ENCODE peak calls at places on chromosomes 6 and 20, in six cellular contexts. P is cardiac fibroblast, N is AG04450, F is OCI-LY7, O is fibroblast of lung, M is stomach. B is an unnamed sample.

GRCh38 chr20:46423882-46424482 is 17.6 kb upstream of the ELMO2 start:
- DNase-seq in P (peak), N (no peak), F (no peak), O (no peak), M (no peak), B (no peak)

GRCh38 chr20:48879609-48880008 is 41.9 kb upstream of the ARFGEF2 start:
- DNase-seq in P (peak), N (no peak), F (no peak), O (no peak), M (no peak), B (no peak)

GRCh38 chr20:64010711-64011237 is 25.2 kb upstream of the C20orf204 start:
- DNase-seq in P (no peak), N (peak), F (no peak), O (peak), M (no peak), B (peak)

GRCh38 chr20:46113071-46113470 is 5.0 kb upstream of the CD40 start:
- DNase-seq in P (no peak), N (no peak), F (no peak), O (no peak), M (no peak), B (no peak)

GRCh38 chr6:142542704-142543233 is 241.0 kb downstream of the ADGRG6 start:
- DNase-seq in P (peak), N (peak), F (no peak), O (peak), M (peak), B (no peak)

GRCh38 chr6:23045280-23045679 is 475.9 kb downstream of the HDGFL1 start:
- DNase-seq in P (no peak), N (no peak), F (no peak), O (no peak), M (no peak), B (no peak)

GRCh38 chr20:49343246-49343645 is 65.4 kb upstream of the ZNFX1 start:
- DNase-seq in P (peak), N (no peak), F (no peak), O (no peak), M (no peak), B (no peak)

GRCh38 chr6:18439581-18439980 is 52.4 kb downstream of the RNF144B start:
- DNase-seq in P (no peak), N (no peak), F (no peak), O (no peak), M (no peak), B (no peak)

GRCh38 chr6:134873500-134874388 is 76.2 kb downstream of the ALDH8A1 start:
- DNase-seq in P (no peak), N (no peak), F (peak), O (no peak), M (peak), B (no peak)

GRCh38 chr20:45450097-45450818 is 19.3 kb upstream of the WFDC2 start:
- DNase-seq in P (peak), N (no peak), F (peak), O (peak), M (no peak), B (no peak)

GRCh38 chr6:74834967-74835366 is 370.9 kb downstream of the COL12A1 start:
- DNase-seq in P (no peak), N (no peak), F (no peak), O (peak), M (no peak), B (no peak)

GRCh38 chr6:2839195-2839981 is 2.3 kb downstream of the SERPINB1 start:
- DNase-seq in P (peak), N (no peak), F (no peak), O (peak), M (peak), B (no peak)

GRCh38 chr20:982754-983153 is 19.4 kb downstream of the RSPO4 start:
- DNase-seq in P (no peak), N (no peak), F (no peak), O (no peak), M (no peak), B (no peak)

GRCh38 chr6:44045672-44046015 is 81.6 kb downstream of the MRPL14 start:
- DNase-seq in P (no peak), N (no peak), F (no peak), O (no peak), M (no peak), B (no peak)

GRCh38 chr6:80438728-80439127 is 332.3 kb downstream of the BCKDHB start:
- DNase-seq in P (peak), N (peak), F (no peak), O (peak), M (no peak), B (peak)

GRCh38 chr20:49186535-49187329 is 1.4 kb downstream of the STAU1 start:
- DNase-seq in P (peak), N (no peak), F (peak), O (peak), M (peak), B (no peak)

GRCh38 chr20:53346266-53346665 is 247.4 kb downstream of the ZNF217 start:
- DNase-seq in P (no peak), N (no peak), F (no peak), O (no peak), M (no peak), B (no peak)

GRCh38 chr20:57656252-57656820 is 36.1 kb upstream of the ZBP1 start:
- DNase-seq in P (no peak), N (no peak), F (no peak), O (no peak), M (peak), B (no peak)

GRCh38 chr6:43921548-43922422 is 151.8 kb downstream of the VEGFA start:
- DNase-seq in P (no peak), N (no peak), F (no peak), O (no peak), M (no peak), B (no peak)

GRCh38 chr20:52494244-52494643 is 302.7 kb upstream of the ZFP64 start:
- DNase-seq in P (peak), N (peak), F (no peak), O (peak), M (no peak), B (peak)

GRCh38 chr20:34016736-34017135 is 23.0 kb downstream of the RALY start:
- DNase-seq in P (no peak), N (no peak), F (no peak), O (no peak), M (no peak), B (no peak)

GRCh38 chr20:21323640-21324039 is 20.5 kb downstream of the XRN2 start:
- DNase-seq in P (peak), N (peak), F (no peak), O (peak), M (no peak), B (no peak)

GRCh38 chr6:81938014-81938761 is 185.7 kb upstream of the TENT5A start:
- DNase-seq in P (peak), N (peak), F (no peak), O (peak), M (no peak), B (peak)

GRCh38 chr6:85403331-85404015 is 46.4 kb upstream of the NT5E start:
- DNase-seq in P (peak), N (no peak), F (no peak), O (peak), M (no peak), B (peak)

GRCh38 chr6:28977351-28978136 is 27.6 kb downstream of the ZNF311 start:
- DNase-seq in P (peak), N (no peak), F (no peak), O (peak), M (no peak), B (no peak)

GRCh38 chr20:62652051-62652893 is 10.0 kb downstream of the SLCO4A1 start:
- DNase-seq in P (peak), N (peak), F (peak), O (peak), M (peak), B (peak)

GRCh38 chr20:38893485-38894090 is 32.6 kb upstream of the FAM83D start:
- DNase-seq in P (peak), N (no peak), F (peak), O (peak), M (peak), B (no peak)

GRCh38 chr20:25217161-25218108 is 21.9 kb downstream of the ENTPD6 start:
- DNase-seq in P (no peak), N (no peak), F (no peak), O (no peak), M (no peak), B (no peak)

GRCh38 chr6:31386977-31387376 is 16.4 kb upstream of the MICA start:
- DNase-seq in P (no peak), N (no peak), F (no peak), O (no peak), M (no peak), B (no peak)

GRCh38 chr6:25777031-25777430 is 22.5 kb downstream of the SLC17A4 start:
- DNase-seq in P (no peak), N (no peak), F (no peak), O (no peak), M (no peak), B (no peak)

GRCh38 chr20:63618291-63618980 is 8.5 kb downstream of the GMEB2 start:
- DNase-seq in P (no peak), N (no peak), F (no peak), O (no peak), M (no peak), B (no peak)

GRCh38 chr6:46816626-46817025 is 23.4 kb downstream of the MEP1A start:
- DNase-seq in P (no peak), N (no peak), F (no peak), O (no peak), M (no peak), B (no peak)

GRCh38 chr20:433300-433975 is 25.3 kb downstream of the RBCK1 start:
- DNase-seq in P (no peak), N (no peak), F (no peak), O (no peak), M (no peak), B (no peak)

DNA sequence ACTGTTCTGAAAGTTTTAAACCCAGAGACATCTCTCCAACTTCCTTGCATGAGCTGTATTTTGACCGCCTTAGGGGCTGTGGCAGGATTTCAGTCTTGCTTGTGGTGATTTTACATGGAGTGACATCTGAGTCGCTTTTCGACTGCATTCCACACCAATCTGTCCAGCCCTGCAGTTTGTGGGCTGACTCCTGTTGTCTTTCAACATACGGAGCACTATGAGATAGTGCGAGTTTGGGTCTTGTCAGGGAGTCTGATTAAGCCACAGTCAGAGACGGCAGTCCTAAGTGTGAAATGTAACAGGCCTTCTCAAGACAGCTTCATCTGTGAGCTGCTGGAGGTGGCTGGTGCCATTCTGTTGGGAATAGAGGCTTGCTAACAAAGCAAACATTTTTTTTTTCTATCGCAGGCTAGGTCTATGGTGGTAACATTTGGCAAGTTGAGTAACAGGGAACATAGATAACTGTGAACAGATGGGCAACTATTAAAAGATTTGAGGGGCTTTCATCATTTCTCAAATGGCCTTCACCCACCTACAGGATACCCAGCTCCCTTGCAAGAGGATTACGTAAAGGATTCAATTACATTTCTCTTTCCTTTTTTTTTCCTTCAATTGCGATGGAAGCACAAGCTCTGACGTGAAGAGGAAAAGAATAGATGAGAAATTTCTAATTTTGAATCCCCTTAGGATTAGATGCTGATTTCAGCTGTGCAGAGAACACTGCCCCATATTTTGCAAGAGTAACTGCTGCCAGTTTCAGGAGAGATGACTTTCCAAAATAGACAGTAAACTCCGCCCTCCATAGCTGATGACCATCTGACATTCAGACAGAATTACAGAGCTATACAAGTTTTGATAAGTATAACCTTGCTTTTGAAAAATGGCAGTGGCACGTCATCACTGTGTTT is 25.1 kb downstream of the CAP2 start:
- DNase-seq in P (peak), N (no peak), F (no peak), O (no peak), M (no peak), B (no peak)
- TF ChIP-seq CTCF in P (no peak), N (no peak), F (no peak), O (no peak), M (no peak), B (no peak)

GRCh38 chr6:139252018-139252390 is 39.8 kb downstream of the TXLNB start:
- DNase-seq in P (no peak), N (no peak), F (no peak), O (no peak), M (no peak), B (no peak)
- H3K4me3 ChIP-seq in P (no peak), N (no peak), F (no peak), O (no peak), M (no peak), B (no peak)

DNA sequence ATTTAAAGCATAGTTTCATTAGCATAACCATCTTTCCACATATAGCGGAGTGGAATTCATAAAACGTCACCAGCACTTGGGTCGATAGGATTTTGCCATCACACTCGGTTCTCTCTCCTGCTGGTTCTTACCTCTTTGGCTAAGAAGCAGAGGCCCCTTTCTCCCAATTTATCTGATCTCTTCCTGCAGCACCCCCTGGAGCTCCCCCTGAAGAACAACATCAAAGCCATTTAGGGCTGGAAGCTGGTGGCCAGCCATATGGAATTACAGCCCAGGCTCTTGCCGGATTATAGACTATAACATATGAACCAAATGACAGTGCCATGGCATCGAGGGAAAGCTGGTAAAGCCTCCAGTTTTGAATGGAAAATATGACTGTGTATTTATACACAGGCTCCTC is 6.4 kb upstream of the KIF6 start:
- DNase-seq in P (no peak), N (no peak), F (no peak), O (no peak), M (no peak), B (no peak)
- TF ChIP-seq CTCF in P (no peak), N (no peak), F (no peak), O (peak), M (no peak), B (no peak)

DNA sequence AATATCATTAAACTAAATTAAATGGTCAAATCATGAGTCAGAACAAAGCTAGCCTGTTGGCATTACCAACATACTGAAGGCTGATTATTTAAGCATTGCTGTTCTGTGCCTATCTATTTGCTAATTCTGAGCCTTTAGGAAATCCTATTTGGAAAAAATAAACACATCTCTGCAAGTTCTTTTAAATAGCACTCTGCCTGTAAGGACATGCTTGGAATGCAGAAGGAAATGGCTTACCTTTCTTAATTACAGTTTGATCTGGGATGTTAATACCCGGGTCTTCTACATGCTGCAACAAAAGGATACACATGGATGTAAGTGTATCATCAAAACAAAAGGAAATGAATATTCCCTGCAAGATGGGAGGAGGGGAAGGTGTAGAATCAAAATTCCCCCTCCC is 8.3 kb downstream of the TFAP2A start:
- DNase-seq in P (no peak), N (no peak), F (no peak), O (no peak), M (no peak), B (no peak)
- H3K4me3 ChIP-seq in P (no peak), N (no peak), F (no peak), O (no peak), M (no peak), B (no peak)

GRCh38 chr6:70377372-70377771 is 35.9 kb upstream of the FAM135A start:
- DNase-seq in P (no peak), N (no peak), F (no peak), O (no peak), M (no peak), B (no peak)

GRCh38 chr6:70379473-70380013 is 33.8 kb upstream of the FAM135A start:
- DNase-seq in P (no peak), N (no peak), F (no peak), O (no peak), M (no peak), B (no peak)

GRCh38 chr6:70376628-70377027 is 36.7 kb upstream of the FAM135A start:
- DNase-seq in P (no peak), N (no peak), F (no peak), O (no peak), M (no peak), B (no peak)

GRCh38 chr6:70375166-70375565 is 38.1 kb upstream of the FAM135A start:
- DNase-seq in P (peak), N (no peak), F (no peak), O (peak), M (no peak), B (no peak)

GRCh38 chr6:70375882-70376281 is 37.4 kb upstream of the FAM135A start:
- DNase-seq in P (no peak), N (no peak), F (peak), O (no peak), M (no peak), B (no peak)
- TF ChIP-seq CTCF in P (peak), N (peak), F (peak), O (no peak), M (no peak), B (no peak)

DNA sequence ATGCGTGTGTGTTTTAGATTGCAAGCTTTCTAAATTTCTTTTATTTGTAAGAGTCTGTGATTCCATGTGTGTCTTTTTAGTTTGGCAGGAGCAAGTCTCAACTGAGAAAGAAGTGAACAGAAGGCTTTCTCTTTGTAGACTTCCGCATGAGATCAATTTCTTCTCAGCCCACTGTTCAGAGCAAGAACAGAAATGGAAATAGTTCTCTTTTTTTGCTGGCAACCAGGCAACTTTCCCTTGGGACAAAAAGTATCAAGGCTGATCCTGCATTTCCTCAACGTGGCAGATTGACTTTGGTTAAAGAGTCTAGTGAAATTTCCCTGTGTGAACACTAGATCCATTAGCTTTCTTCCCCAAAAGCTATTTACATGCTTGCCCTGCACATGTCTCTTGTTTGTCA is 46.8 kb upstream of the JAG1 start:
- DNase-seq in P (no peak), N (no peak), F (no peak), O (no peak), M (no peak), B (no peak)
- H3K4me3 ChIP-seq in P (no peak), N (no peak), F (no peak), O (no peak), M (no peak), B (no peak)

GRCh38 chr6:166419717-166420116 is 37.0 kb upstream of the MPC1 start:
- DNase-seq in P (no peak), N (no peak), F (no peak), O (no peak), M (no peak), B (no peak)

GRCh38 chr6:166422201-166422940 is 39.6 kb upstream of the MPC1 start:
- DNase-seq in P (no peak), N (no peak), F (no peak), O (no peak), M (no peak), B (no peak)

GRCh38 chr6:166419268-166419667 is 36.5 kb upstream of the MPC1 start:
- DNase-seq in P (peak), N (no peak), F (peak), O (peak), M (no peak), B (no peak)

GRCh38 chr6:166418691-166419143 is 36.0 kb upstream of the MPC1 start:
- DNase-seq in P (no peak), N (no peak), F (no peak), O (no peak), M (no peak), B (no peak)

DNA sequence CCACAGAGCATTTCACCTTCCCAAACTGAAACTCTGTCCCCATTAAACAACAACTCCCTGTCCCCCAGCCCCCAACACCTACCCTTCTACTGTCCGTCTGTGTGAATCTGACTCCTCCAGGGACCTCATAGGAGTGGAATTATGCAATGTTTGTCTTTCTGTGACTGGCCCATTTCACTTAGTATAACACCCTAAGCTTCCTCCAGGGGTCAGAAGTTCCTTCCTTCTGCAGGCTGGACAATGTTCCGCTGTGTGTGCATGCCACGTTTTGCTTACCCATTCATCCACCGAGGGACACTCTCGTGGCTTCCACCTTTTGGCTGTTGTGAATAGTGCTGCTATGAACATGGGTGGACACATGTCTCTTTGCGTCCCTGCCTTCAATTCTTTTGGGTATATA is 37.6 kb upstream of the MPC1 start:
- DNase-seq in P (peak), N (no peak), F (no peak), O (peak), M (no peak), B (no peak)
- TF ChIP-seq CTCF in P (peak), N (no peak), F (no peak), O (no peak), M (no peak), B (peak)